ENCODE peak calls at places on chromosomes 12 and 14, in seven cellular contexts. F is uterus, X is right cardiac atrium, G is lung, J is left lung, L is substantia nigra, V is heart right ventricle. Q is an unnamed sample.

GRCh38 chr12:130087222-130087621 is 75.0 kb upstream of the FZD10 start:
- DNase-seq in X (no peak), G (no peak), V (no peak), L (no peak), J (no peak), F (no peak), Q (no peak)

GRCh38 chr12:104055686-104056388 is 5.8 kb upstream of the GLT8D2 start:
- DNase-seq in J (peak; percentile 87), X (peak; percentile 87), V (peak; percentile 88), G (peak; percentile 86), L (no peak), F (peak; percentile 49), Q (peak; percentile 79)

GRCh38 chr14:22871962-22872832 is 657 bp downstream of the LRP10 start:
- DNase-seq in G (peak; percentile 86), F (peak; percentile 89), J (peak; percentile 82), L (peak; percentile 74), X (peak; percentile 91), V (peak; percentile 81), Q (peak; percentile 75)

GRCh38 chr12:122840580-122841513 is 5.6 kb downstream of the HIP1R start:
- DNase-seq in V (no peak), G (no peak), F (no peak), J (no peak), L (peak; percentile 34), X (no peak), Q (no peak)

GRCh38 chr14:73728106-73729014 is 14.2 kb upstream of the PNMA1 start:
- DNase-seq in X (peak; percentile 94), F (peak; percentile 85), V (peak; percentile 90), J (peak; percentile 89), L (peak; percentile 90), G (peak; percentile 92), Q (peak; percentile 86)

GRCh38 chr14:102187044-102187443 is 47.3 kb downstream of the WDR20 start:
- DNase-seq in G (no peak), X (no peak), L (no peak), J (no peak), V (no peak), F (no peak), Q (no peak)

GRCh38 chr12:78037707-78038106 is 207.0 kb downstream of the NAV3 start:
- DNase-seq in L (no peak), F (no peak), X (no peak), J (no peak), V (no peak), G (no peak), Q (no peak)

GRCh38 chr14:100664841-100665425 is 61.8 kb upstream of the DLK1 start:
- DNase-seq in G (no peak), V (no peak), L (no peak), X (peak; percentile 60), J (no peak), F (peak; percentile 65), Q (peak; percentile 45)

GRCh38 chr14:69043007-69043444 is 63.9 kb upstream of the ACTN1 start:
- DNase-seq in F (peak; percentile 55), G (peak; percentile 41), L (peak; percentile 5), V (no peak), X (peak; percentile 74), J (peak; percentile 78), Q (peak; percentile 39)

GRCh38 chr14:30691751-30692398 is 69.8 kb downstream of the SCFD1 start:
- DNase-seq in V (no peak), L (no peak), F (no peak), X (no peak), J (no peak), G (no peak), Q (no peak)

GRCh38 chr14:91869556-91869955 is 2.2 kb upstream of the TC2N start:
- DNase-seq in X (no peak), F (no peak), G (no peak), L (no peak), V (no peak), J (no peak), Q (no peak)

GRCh38 chr12:96121271-96121711 is 72.9 kb upstream of the ELK3 start:
- DNase-seq in X (no peak), G (no peak), L (no peak), J (no peak), V (no peak), F (no peak), Q (no peak)

GRCh38 chr14:94119071-94119470 is 8.5 kb downstream of the IFI27 start:
- DNase-seq in L (no peak), F (no peak), V (no peak), X (no peak), G (no peak), J (no peak), Q (no peak)

GRCh38 chr14:30214014-30214413 is 286.4 kb upstream of the PRKD1 start:
- DNase-seq in X (no peak), G (no peak), V (no peak), J (no peak), F (no peak), L (no peak), Q (no peak)

GRCh38 chr12:5317556-5317955 is 114.4 kb upstream of the NTF3 start:
- DNase-seq in L (no peak), J (no peak), G (no peak), V (no peak), F (no peak), X (no peak), Q (no peak)

GRCh38 chr12:92068441-92068840 is 77.2 kb downstream of the BTG1 start:
- DNase-seq in X (no peak), V (no peak), L (no peak), F (no peak), J (no peak), G (no peak), Q (no peak)

GRCh38 chr14:68853749-68854148 is 60.9 kb upstream of the ZFP36L1 start:
- DNase-seq in J (no peak), V (no peak), L (no peak), X (no peak), F (no peak), G (no peak), Q (no peak)

GRCh38 chr12:53232641-53233538 is 881 bp upstream of the RARG start:
- DNase-seq in V (no peak), X (peak; percentile 90), F (no peak), G (no peak), L (no peak), J (peak; percentile 78), Q (peak; percentile 60)

GRCh38 chr12:68423175-68423574 is 91.0 kb upstream of the MDM1 start:
- DNase-seq in X (no peak), L (no peak), J (no peak), G (no peak), V (peak; percentile 16), F (no peak), Q (no peak)

GRCh38 chr12:63302269-63302940 is 151.4 kb upstream of the AVPR1A start:
- DNase-seq in F (no peak), G (no peak), L (no peak), X (no peak), J (no peak), V (no peak), Q (no peak)

GRCh38 chr12:46942579-46942978 is 116.8 kb upstream of the SLC38A4 start:
- DNase-seq in J (no peak), F (no peak), X (no peak), G (no peak), V (no peak), L (no peak), Q (no peak)

GRCh38 chr12:109680521-109681030 is 33.0 kb upstream of the FAM222A start:
- DNase-seq in X (no peak), L (no peak), G (no peak), F (no peak), J (no peak), V (no peak), Q (no peak)

GRCh38 chr12:47033081-47033480 is 46.3 kb upstream of the PCED1B start:
- DNase-seq in L (no peak), X (peak; percentile 72), J (peak; percentile 37), F (peak; percentile 52), V (no peak), G (peak; percentile 38), Q (peak; percentile 26)

GRCh38 chr12:24252580-24252979 is 303.1 kb upstream of the SOX5 start:
- DNase-seq in G (no peak), L (no peak), V (no peak), F (no peak), X (no peak), J (no peak), Q (no peak)

GRCh38 chr12:128864516-128865186 is 11.4 kb downstream of the GLT1D1 start:
- DNase-seq in L (no peak), J (no peak), V (peak; percentile 77), G (no peak), X (peak; percentile 67), F (no peak), Q (peak; percentile 50)

GRCh38 chr14:73777420-73777819 is 63.2 kb upstream of the PNMA1 start:
- DNase-seq in F (no peak), G (no peak), X (no peak), V (no peak), J (no peak), L (no peak), Q (no peak)

GRCh38 chr14:106390947-106391346 is 864.6 kb downstream of the TMEM121 start:
- DNase-seq in L (no peak), X (no peak), J (no peak), F (no peak), V (no peak), G (no peak), Q (no peak)

GRCh38 chr12:15757553-15758255 is 31.5 kb downstream of the EPS8 start:
- DNase-seq in F (no peak), X (no peak), J (no peak), G (no peak), L (no peak), V (no peak), Q (no peak)

DNA sequence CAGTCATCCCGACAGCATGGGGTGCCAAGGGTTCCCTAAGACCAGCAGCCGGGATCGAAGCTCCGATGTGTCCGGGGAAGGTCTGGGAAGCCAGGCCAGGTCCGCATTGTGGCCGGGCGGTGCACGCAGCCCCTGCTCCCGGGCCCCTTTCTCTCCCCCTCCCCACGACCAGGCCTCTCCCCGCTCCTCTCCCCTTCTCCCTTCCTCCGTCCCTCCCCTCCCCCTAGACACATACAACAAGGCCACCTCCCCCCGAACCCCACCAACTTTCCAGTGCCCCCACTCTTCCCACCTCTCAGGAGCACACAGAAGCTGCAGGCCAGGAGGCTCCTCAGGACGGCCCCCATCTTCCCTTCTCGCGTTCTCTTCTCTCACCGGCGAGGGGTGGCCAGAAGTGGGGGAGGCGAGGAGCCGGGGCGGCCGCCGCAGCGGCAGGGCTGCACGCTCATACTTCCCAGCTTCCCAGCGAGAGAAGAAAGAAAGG is 413 bp downstream of the LRP6 start:
- DNase-seq in F (no peak), L (peak; percentile 40), J (peak; percentile 40), V (no peak), X (peak; percentile 50), G (no peak), Q (peak; percentile 16)
- H3K27ac ChIP-seq in F (peak overlapping the region; percentile 100), L (peak overlapping the region; percentile 87), J (peak overlapping the region; percentile 100), V (peak overlapping the region; percentile 100), X (peak overlapping the region; percentile 89), G (peak overlapping the region; percentile 93), Q (peak overlapping the region; percentile 100)

GRCh38 chr12:54414191-54414525 is 4.9 kb downstream of the ITGA5 start:
- DNase-seq in V (no peak), J (no peak), G (no peak), X (no peak), L (no peak), F (no peak), Q (no peak)
- H3K27ac ChIP-seq in V (peak overlapping the region; percentile 82), J (peak overlapping the region; percentile 13), G (no peak overlapping the region), X (peak overlapping the region; percentile 85), L (no peak overlapping the region), F (peak overlapping the region; percentile 97), Q (peak overlapping the region; percentile 89)

GRCh38 chr12:94620611-94621010 is 29.7 kb downstream of the TMCC3 start:
- DNase-seq in F (no peak), X (no peak), J (no peak), G (no peak), V (no peak), L (no peak), Q (no peak)
- H3K27ac ChIP-seq in F (no peak overlapping the region), X (no peak overlapping the region), J (no peak overlapping the region), G (no peak overlapping the region), V (no peak overlapping the region), L (no peak overlapping the region), Q (no peak overlapping the region)

GRCh38 chr12:32558941-32559340 is 120.2 kb upstream of the DNM1L start:
- DNase-seq in G (no peak), F (no peak), J (no peak), X (no peak), V (no peak), L (no peak), Q (no peak)
- H3K27ac ChIP-seq in G (no peak overlapping the region), F (peak overlapping the region; percentile 27), J (peak overlapping the region; percentile 30), X (no peak overlapping the region), V (peak overlapping the region; percentile 25), L (no peak overlapping the region), Q (peak overlapping the region; percentile 89)